ENCODE peak calls at places on chromosomes 13 and 19, in five cellular contexts. B, Z, H, A and W are unnamed samples.

GRCh38 chr13:24631922-24632321 is 48.3 kb upstream of the ATP12A start:
- DNase-seq in B (no peak), A (no peak), H (no peak), Z (no peak), W (no peak)

GRCh38 chr13:97327521-97328221 is 105.5 kb downstream of the MBNL2 start:
- DNase-seq in B (no peak), H (no peak), A (no peak), Z (no peak), W (no peak)

GRCh38 chr19:13881231-13881691 is 4.3 kb downstream of the NANOS3 start:
- DNase-seq in B (no peak), A (peak; percentile 32), Z (no peak), H (no peak), W (no peak)

GRCh38 chr13:90201198-90201597 is 1146.3 kb upstream of the MIR17HG start:
- DNase-seq in A (peak; percentile 5), Z (peak; percentile 35), H (no peak), B (no peak), W (no peak)

GRCh38 chr19:33446156-33446917 is 72.8 kb downstream of the CEBPG start:
- DNase-seq in Z (no peak), B (no peak), A (no peak), H (no peak), W (peak; percentile 51)

GRCh38 chr13:40026174-40026585 is 370.7 kb downstream of the COG6 start:
- DNase-seq in H (no peak), A (no peak), B (no peak), Z (no peak), W (no peak)

GRCh38 chr13:33392794-33393371 is 107.3 kb upstream of the STARD13 start:
- DNase-seq in H (no peak), Z (no peak), A (no peak), B (no peak), W (no peak)

GRCh38 chr19:40089462-40089861 is 1.3 kb downstream of the ZNF780A start:
- DNase-seq in B (no peak), A (peak; percentile 0), Z (peak; percentile 48), H (peak; percentile 3), W (no peak)

GRCh38 chr13:109628251-109628699 is 158.1 kb downstream of the IRS2 start:
- DNase-seq in B (no peak), Z (no peak), H (no peak), A (no peak), W (no peak)

GRCh38 chr13:60974296-60974695 is 441.4 kb downstream of the PCDH20 start:
- DNase-seq in A (no peak), H (no peak), B (no peak), Z (no peak), W (no peak)

GRCh38 chr13:33649212-33649917 is 168.6 kb upstream of the RFC3 start:
- DNase-seq in Z (no peak), B (no peak), A (no peak), H (no peak), W (no peak)

GRCh38 chr13:113004126-113004525 is 35.1 kb downstream of the MCF2L start:
- DNase-seq in A (no peak), Z (no peak), B (no peak), H (no peak), W (no peak)

GRCh38 chr13:113002891-113003290 is 33.9 kb downstream of the MCF2L start:
- DNase-seq in H (no peak), Z (no peak), B (no peak), A (no peak), W (no peak)

GRCh38 chr13:113001251-113002140 is 32.5 kb downstream of the MCF2L start:
- DNase-seq in Z (no peak), A (peak; percentile 91), H (no peak), B (no peak), W (no peak)

GRCh38 chr13:113000575-113000974 is 31.6 kb downstream of the MCF2L start:
- DNase-seq in H (no peak), A (no peak), Z (no peak), B (no peak), W (no peak)

DNA sequence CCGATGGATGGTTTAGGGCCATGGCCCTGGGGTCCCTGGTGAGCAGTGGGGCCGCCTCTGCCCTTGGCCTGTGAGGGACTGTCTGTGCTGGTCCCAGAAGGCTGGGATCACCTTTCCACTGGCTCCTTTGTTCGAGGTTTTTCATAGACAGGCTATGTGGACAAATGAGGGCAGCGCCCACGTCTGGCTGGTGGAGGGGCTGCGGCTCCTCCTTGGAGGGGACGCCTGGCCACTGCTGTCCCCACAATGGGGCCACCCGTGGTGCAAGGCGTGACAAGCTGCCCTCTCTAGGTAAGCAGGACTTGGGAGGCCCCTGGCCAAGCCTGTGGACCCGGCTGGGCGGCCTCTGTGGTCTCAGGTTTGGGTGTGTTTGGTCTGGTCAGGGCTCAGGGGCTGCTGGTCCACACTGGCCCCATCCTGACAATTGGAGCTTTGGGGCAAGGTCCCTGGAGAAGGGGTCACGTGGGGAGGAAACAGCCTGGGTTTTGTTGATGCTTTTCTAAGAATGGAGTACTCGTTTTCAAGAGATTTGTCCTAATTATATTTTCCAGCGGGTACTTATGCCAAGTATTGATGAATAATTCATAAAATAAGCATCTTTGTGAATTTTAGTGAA is 33.3 kb downstream of the MCF2L start:
- DNase-seq in H (no peak), Z (no peak), B (no peak), A (peak; percentile 58), W (no peak)
- H3K4me1 ChIP-seq in H (no peaks in the 10 kb centered on the region), Z (no peaks in the 10 kb centered on the region), B (peaks cover 13% of the 10 kb centered on the region), A (peaks cover 24% of the 10 kb centered on the region), W (peaks cover 19% of the 10 kb centered on the region)

DNA sequence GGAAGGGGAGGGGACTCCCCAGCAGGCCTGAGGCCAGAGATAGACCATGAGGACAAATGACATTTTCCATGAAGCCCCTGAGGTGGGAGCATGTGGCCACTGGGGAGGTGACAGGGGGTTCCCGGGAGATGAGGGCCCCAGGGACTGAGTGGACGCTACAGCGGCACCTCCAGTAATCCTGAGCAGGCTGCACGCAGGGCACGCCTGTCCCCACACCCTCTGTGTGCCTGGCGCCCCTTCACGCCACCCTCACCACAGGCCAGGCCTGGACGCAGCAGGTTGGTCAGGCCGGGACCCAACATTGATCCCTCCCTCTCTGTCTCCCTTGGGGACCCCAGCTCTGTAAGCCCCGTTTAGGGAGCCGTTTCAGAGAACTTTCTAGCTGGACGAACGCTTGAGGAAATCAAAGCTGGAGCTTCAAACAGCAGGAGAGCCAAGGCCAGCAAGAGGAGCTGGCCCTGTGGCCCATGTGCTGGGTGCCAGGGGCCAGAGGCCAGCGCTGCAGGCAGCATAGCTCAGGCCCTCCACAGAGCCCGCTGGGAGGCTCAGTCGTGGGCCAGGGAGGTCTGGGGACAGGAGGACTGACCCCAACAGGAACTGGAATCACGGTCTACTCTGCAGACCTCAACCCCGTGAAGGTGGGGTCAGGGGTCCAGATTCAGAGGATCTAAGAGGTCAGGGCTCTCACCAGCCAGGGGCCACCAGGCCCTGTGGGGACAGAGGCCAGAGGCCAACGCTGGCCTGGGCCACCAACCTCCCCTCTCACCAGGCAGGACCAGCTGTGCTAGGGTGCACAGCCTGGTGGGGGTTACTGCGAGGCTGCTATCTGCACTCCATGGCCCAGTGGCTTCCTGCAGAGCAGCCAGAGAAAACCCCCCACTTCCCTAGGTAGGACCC is 14.6 kb downstream of the LSM4 start:
- DNase-seq in Z (peak; percentile 55), H (no peak), A (no peak), B (no peak), W (peak; percentile 73)
- H3K4me1 ChIP-seq in Z (peaks cover 3% of the 10 kb centered on the region), H (peaks cover 47% of the 10 kb centered on the region), A (peaks cover 29% of the 10 kb centered on the region), B (peaks cover 35% of the 10 kb centered on the region), W (peaks cover 96% of the 10 kb centered on the region)

DNA sequence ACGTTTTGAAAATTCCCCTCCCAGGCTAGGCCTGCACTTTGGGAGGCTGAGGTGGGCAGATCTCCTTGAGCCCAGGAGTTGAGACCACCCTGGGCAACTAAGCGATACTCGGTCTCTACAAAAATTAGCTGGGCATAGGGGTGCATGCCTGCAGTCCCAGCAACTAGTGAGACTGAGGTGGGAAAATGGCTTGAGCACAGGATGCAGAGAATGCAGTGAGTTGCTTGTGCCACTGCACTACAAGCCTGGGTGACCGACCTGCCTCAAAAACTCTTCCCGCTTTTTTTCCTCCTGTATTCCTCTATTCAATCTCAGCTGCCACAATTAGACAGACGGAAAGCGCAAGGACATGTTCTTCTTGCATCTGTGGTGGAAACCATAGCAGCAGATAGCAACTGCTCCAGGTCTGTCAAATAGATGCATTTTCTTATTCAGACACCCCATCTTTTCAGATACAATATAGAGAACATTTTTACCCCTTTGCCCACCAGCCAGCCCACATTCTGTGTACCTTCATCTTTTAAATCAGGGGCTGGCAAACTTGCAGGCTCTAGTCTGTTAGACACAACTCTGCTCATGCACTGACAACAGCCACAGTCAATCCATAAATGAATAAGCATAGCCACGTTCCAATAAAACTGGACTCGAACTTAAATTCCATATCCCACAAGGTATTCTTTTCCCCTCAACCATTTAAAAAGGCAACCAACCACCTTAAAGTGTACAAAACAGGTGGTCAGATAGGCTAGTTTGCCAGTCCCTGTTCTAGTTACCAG is 4.8 kb downstream of the TPT1 start:
- DNase-seq in H (no peak), Z (no peak), B (no peak), A (no peak), W (no peak)
- H3K4me1 ChIP-seq in H (peaks cover 65% of the 10 kb centered on the region), Z (peaks cover 9% of the 10 kb centered on the region), B (peaks cover 76% of the 10 kb centered on the region), A (peaks cover 16% of the 10 kb centered on the region), W (peaks cover 92% of the 10 kb centered on the region)

GRCh38 chr13:54836273-54836672 is 1807.7 kb downstream of the OLFM4 start:
- DNase-seq in A (no peak), B (no peak), H (no peak), Z (no peak), W (no peak)

GRCh38 chr13:54845351-54845965 is 1816.8 kb downstream of the OLFM4 start:
- DNase-seq in Z (no peak), H (no peak), B (no peak), A (peak; percentile 37), W (no peak)

GRCh38 chr13:54841682-54842081 is 1813.1 kb downstream of the OLFM4 start:
- DNase-seq in H (no peak), Z (no peak), B (no peak), A (no peak), W (no peak)
- H3K4me1 ChIP-seq in H (no peaks in the 10 kb centered on the region), Z (no peaks in the 10 kb centered on the region), B (no peaks in the 10 kb centered on the region), A (no peaks in the 10 kb centered on the region), W (no peaks in the 10 kb centered on the region)

GRCh38 chr19:3980353-3981251 is 4.7 kb downstream of the EEF2 start:
- DNase-seq in A (no peak), Z (peak; percentile 67), H (no peak), B (no peak), W (no peak)

GRCh38 chr19:3982701-3983541 is 2.3 kb downstream of the EEF2 start:
- DNase-seq in Z (peak; percentile 58), H (no peak), A (no peak), B (no peak), W (peak; percentile 79)

GRCh38 chr19:3981373-3981735 is 3.9 kb downstream of the EEF2 start:
- DNase-seq in B (no peak), Z (no peak), H (no peak), A (no peak), W (no peak)

GRCh38 chr19:3983542-3983914 is 1.7 kb downstream of the EEF2 start:
- DNase-seq in H (no peak), Z (no peak), B (no peak), A (no peak), W (no peak)

GRCh38 chr19:3981736-3982681 is 3.3 kb downstream of the EEF2 start:
- DNase-seq in A (no peak), B (no peak), H (no peak), Z (peak; percentile 57), W (peak; percentile 71)
- H3K4me1 ChIP-seq in A (peaks cover 9% of the 10 kb centered on the region), B (peaks cover 35% of the 10 kb centered on the region), H (peaks cover 21% of the 10 kb centered on the region), Z (no peaks in the 10 kb centered on the region), W (peaks cover 71% of the 10 kb centered on the region)